ENCODE peak calls at places on chromosomes 6 and 20, in eight cellular contexts. P is naive thymus-derived CD4-positive, alpha-beta T cell; S is lung; O is lower lobe of right lung; A is iPS DF 6.9; Z is fibroblast of lung; R is CD8-positive, alpha-beta T cell; L is GM23338. G is an unnamed sample.

GRCh38 chr6:156410649-156411048 is 366.5 kb upstream of the ARID1B start:
- DNase-seq in S (no peak), L (no peak), P (no peak), R (no peak), O (no peak), A (no peak), Z (no peak), G (no peak)

GRCh38 chr20:48986899-48987298 is 59.2 kb upstream of the CSE1L start:
- DNase-seq in S (no peak), A (no peak), O (no peak), Z (no peak), L (no peak), R (no peak), P (no peak), G (peak; percentile 31)

GRCh38 chr6:1771324-1771723 is 161.6 kb downstream of the FOXC1 start:
- DNase-seq in A (no peak), S (no peak), L (no peak), O (no peak), R (peak; percentile 19), Z (no peak), P (no peak), G (no peak)

GRCh38 chr6:6826961-6827360 is 238.4 kb downstream of the LY86 start:
- DNase-seq in R (no peak), A (no peak), O (no peak), L (no peak), P (no peak), Z (no peak), S (no peak), G (peak; percentile 19)

GRCh38 chr6:54730767-54731665 is 115.6 kb upstream of the FAM83B start:
- DNase-seq in P (no peak), Z (no peak), L (no peak), O (no peak), S (no peak), R (no peak), A (no peak), G (no peak)

GRCh38 chr6:21800948-21801438 is 207.4 kb downstream of the SOX4 start:
- DNase-seq in A (no peak), R (no peak), L (no peak), S (no peak), Z (peak; percentile 58), P (no peak), O (no peak), G (no peak)

GRCh38 chr6:31308050-31308844 is 36.4 kb upstream of the HLA-C start:
- DNase-seq in Z (no peak), L (peak; percentile 88), P (peak; percentile 46), R (peak; percentile 67), O (peak; percentile 93), A (no peak), S (peak; percentile 89), G (no peak)

GRCh38 chr20:57398231-57398821 is 7.1 kb downstream of the RBM38 start:
- DNase-seq in Z (no peak), O (peak; percentile 68), S (no peak), P (peak; percentile 92), R (peak; percentile 94), L (no peak), A (no peak), G (no peak)

GRCh38 chr6:57435475-57436163 is 118.2 kb downstream of the PRIM2 start:
- DNase-seq in S (no peak), A (no peak), L (no peak), O (no peak), Z (no peak), R (no peak), P (no peak), G (no peak)

GRCh38 chr6:33073431-33073871 is at the start of gene HLA-DPA1:
- DNase-seq in P (peak; percentile 54), O (peak; percentile 54), L (peak; percentile 71), A (no peak), S (peak; percentile 60), Z (no peak), R (peak; percentile 39), G (peak; percentile 65)

GRCh38 chr6:14711056-14711703 is 534.7 kb upstream of the JARID2 start:
- DNase-seq in S (no peak), R (no peak), O (no peak), L (peak; percentile 78), A (no peak), Z (peak; percentile 72), P (peak; percentile 28), G (peak; percentile 41)

GRCh38 chr6:43667245-43668150 is 20.1 kb downstream of the MRPS18A start:
- DNase-seq in L (peak; percentile 87), O (peak; percentile 85), A (no peak), P (peak; percentile 79), S (peak; percentile 82), Z (peak; percentile 67), R (peak; percentile 85), G (peak; percentile 85)

GRCh38 chr20:9977629-9978028 is 57.2 kb upstream of the ANKEF1 start:
- DNase-seq in S (no peak), A (no peak), O (no peak), R (no peak), Z (no peak), P (no peak), L (no peak), G (no peak)

GRCh38 chr6:19691465-19692167 is 145.6 kb upstream of the ID4 start:
- DNase-seq in R (no peak), S (no peak), O (no peak), P (no peak), A (no peak), Z (peak; percentile 7), L (peak; percentile 88), G (no peak)

GRCh38 chr20:60123652-60124051 is 165.4 kb downstream of the CDH26 start:
- DNase-seq in S (no peak), O (no peak), R (no peak), L (no peak), Z (no peak), P (no peak), A (no peak), G (no peak)

GRCh38 chr6:146891615-146892265 is 293.0 kb downstream of the ADGB start:
- DNase-seq in Z (peak; percentile 58), R (no peak), O (no peak), L (no peak), P (no peak), S (no peak), A (no peak), G (no peak)

GRCh38 chr6:143232849-143233248 is 172.2 kb downstream of the AIG1 start:
- DNase-seq in O (peak; percentile 50), A (no peak), L (peak; percentile 68), P (no peak), Z (peak; percentile 22), S (peak; percentile 40), R (no peak), G (peak; percentile 21)

GRCh38 chr20:41358230-41358629 is 8.4 kb downstream of the EMILIN3 start:
- DNase-seq in L (no peak), O (no peak), S (no peak), A (no peak), R (no peak), P (no peak), Z (no peak), G (no peak)

GRCh38 chr6:118398066-118398465 is 150.0 kb upstream of the PLN start:
- DNase-seq in L (no peak), P (no peak), O (no peak), R (no peak), A (no peak), S (no peak), Z (no peak), G (no peak)

GRCh38 chr20:48823960-48824497 is 3.8 kb downstream of the PREX1 start:
- DNase-seq in S (no peak), R (peak; percentile 65), P (no peak), O (no peak), Z (peak; percentile 27), A (no peak), L (no peak), G (no peak)

GRCh38 chr20:47878601-47879004 is 93.3 kb upstream of the SULF2 start:
- DNase-seq in Z (no peak), O (no peak), L (no peak), A (no peak), S (no peak), R (no peak), P (no peak), G (no peak)

GRCh38 chr6:149463781-149464180 is 21.0 kb downstream of the ZC3H12D start:
- DNase-seq in Z (peak; percentile 38), R (no peak), S (no peak), P (no peak), A (no peak), O (no peak), L (no peak), G (no peak)
- H3K4me1 ChIP-seq in Z (peaks cover 3% of the 10 kb centered on the region), R (peaks cover 8% of the 10 kb centered on the region), S (no peaks in the 10 kb centered on the region), P (peaks cover 5% of the 10 kb centered on the region), A (no peaks in the 10 kb centered on the region), O (no peaks in the 10 kb centered on the region), L (no peaks in the 10 kb centered on the region), G (no peaks in the 10 kb centered on the region)

DNA sequence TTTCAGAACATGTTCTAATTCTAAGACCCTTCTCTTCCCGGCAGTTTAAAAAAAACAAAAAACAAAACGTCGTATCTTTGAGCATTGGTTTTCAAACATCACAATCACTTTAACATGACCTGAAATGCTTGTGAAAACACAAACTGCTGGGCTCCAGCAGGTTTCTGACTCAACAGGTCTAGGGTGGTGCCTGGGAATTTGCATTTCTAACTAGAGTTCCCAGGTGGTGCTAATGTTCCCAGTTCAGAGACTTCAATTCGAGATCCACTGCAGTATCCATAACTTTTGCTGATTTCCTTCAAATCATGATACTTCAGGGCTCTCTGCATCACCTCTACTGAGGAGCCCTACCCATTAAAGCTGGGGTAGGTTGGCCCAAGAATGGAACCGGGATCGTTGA is 850 bp upstream of the SMPDL3A start:
- DNase-seq in P (no peak), R (no peak), S (no peak), Z (no peak), L (peak; percentile 17), A (no peak), O (no peak), G (no peak)
- H3K27ac ChIP-seq in P (no peak overlapping the region), R (no peak overlapping the region), S (no peak overlapping the region), Z (no peak overlapping the region), L (no peak overlapping the region), A (no peak overlapping the region), O (peak overlapping the region; percentile 93), G (peak overlapping the region; percentile 99)

GRCh38 chr6:170286246-170286933 is 4.5 kb downstream of the DLL1 start:
- DNase-seq in Z (no peak), O (no peak), P (no peak), S (no peak), R (no peak), L (no peak), A (no peak), G (no peak)

GRCh38 chr6:170284126-170284773 is 6.6 kb downstream of the DLL1 start:
- DNase-seq in A (no peak), O (no peak), R (no peak), S (no peak), P (no peak), Z (no peak), L (no peak), G (no peak)

GRCh38 chr6:170283212-170284081 is 7.4 kb downstream of the DLL1 start:
- DNase-seq in O (no peak), P (no peak), R (no peak), L (no peak), A (no peak), S (no peak), Z (no peak), G (no peak)

GRCh38 chr6:170285482-170285881 is 5.4 kb downstream of the DLL1 start:
- DNase-seq in A (no peak), O (no peak), Z (no peak), S (no peak), L (no peak), R (no peak), P (no peak), G (no peak)

GRCh38 chr6:170284866-170285469 is 5.9 kb downstream of the DLL1 start:
- DNase-seq in L (no peak), P (no peak), A (no peak), O (no peak), S (no peak), R (no peak), Z (no peak), G (no peak)
- H3K4me1 ChIP-seq in L (peaks cover 16% of the 10 kb centered on the region), P (peaks cover 13% of the 10 kb centered on the region), A (peaks cover 12% of the 10 kb centered on the region), O (peaks cover 47% of the 10 kb centered on the region), S (peaks cover 6% of the 10 kb centered on the region), R (peaks cover 25% of the 10 kb centered on the region), Z (peaks cover 3% of the 10 kb centered on the region), G (peaks cover 30% of the 10 kb centered on the region)

GRCh38 chr6:42375905-42376304 is 75.8 kb downstream of the TRERF1 start:
- DNase-seq in A (no peak), O (no peak), S (no peak), Z (no peak), R (no peak), P (no peak), L (no peak), G (no peak)
- H3K27ac ChIP-seq in A (no peak overlapping the region), O (no peak overlapping the region), S (no peak overlapping the region), Z (no peak overlapping the region), R (no peak overlapping the region), P (no peak overlapping the region), L (no peak overlapping the region), G (no peak overlapping the region)

G was measured in adrenal gland.